ENCODE peak calls at places on chromosomes 6 and 20, in five cellular contexts. A is dorsolateral prefrontal cortex, C is right lobe of liver, K is midbrain, Y is T-helper 22 cell. S is an unnamed sample.

GRCh38 chr6:354631-355280 is 36.8 kb upstream of the IRF4 start:
- DNase-seq in A (no peak), C (peak; percentile 47), K (no peak), Y (no peak), S (no peak)

GRCh38 chr6:44679906-44680698 is 292.6 kb downstream of the CDC5L start:
- DNase-seq in A (no peak), C (no peak), K (no peak), Y (no peak), S (no peak)

GRCh38 chr20:20413801-20414200 is 45.9 kb downstream of the INSM1 start:
- DNase-seq in A (no peak), C (no peak), K (peak; percentile 28), Y (no peak), S (no peak)

GRCh38 chr20:58538752-58539151 is 23.6 kb upstream of the APCDD1L start:
- DNase-seq in A (no peak), C (no peak), K (no peak), Y (no peak), S (no peak)

GRCh38 chr6:111711476-111711875 is 105.8 kb upstream of the TRAF3IP2 start:
- DNase-seq in A (peak; percentile 47), C (no peak), K (peak; percentile 80), Y (no peak), S (no peak)

GRCh38 chr6:30489081-30490030 is at the start of gene HLA-E:
- DNase-seq in A (peak; percentile 43), C (peak; percentile 94), K (peak; percentile 93), Y (peak; percentile 86), S (peak; percentile 74)

GRCh38 chr6:1856381-1856780 is 246.7 kb downstream of the FOXC1 start:
- DNase-seq in A (no peak), C (no peak), K (no peak), Y (no peak), S (no peak)

GRCh38 chr6:84882768-84883766 is 118.7 kb upstream of the TBX18 start:
- DNase-seq in A (no peak), C (no peak), K (no peak), Y (no peak), S (no peak)

GRCh38 chr20:36670665-36671357 is 24.8 kb upstream of the SLA2 start:
- DNase-seq in A (no peak), C (no peak), K (no peak), Y (no peak), S (no peak)

GRCh38 chr6:136822051-136822378 is 377 bp upstream of the PEX7 start:
- DNase-seq in A (no peak), C (no peak), K (no peak), Y (no peak), S (no peak)

GRCh38 chr20:50410343-50410742 is 99.8 kb upstream of the PTPN1 start:
- DNase-seq in A (no peak), C (no peak), K (no peak), Y (no peak), S (no peak)

GRCh38 chr6:110341671-110342304 is 16.4 kb downstream of the METTL24 start:
- DNase-seq in A (no peak), C (no peak), K (no peak), Y (no peak), S (no peak)

GRCh38 chr20:34980543-34981213 is 25.0 kb downstream of the MYH7B start:
- DNase-seq in A (no peak), C (no peak), K (no peak), Y (no peak), S (no peak)

GRCh38 chr6:81793811-81794210 is 41.3 kb upstream of the TENT5A start:
- DNase-seq in A (no peak), C (no peak), K (no peak), Y (no peak), S (no peak)